ENCODE peak calls at places on chromosomes 5 and 9, in four cellular contexts. E is aorta, A is GM23248, Z is sigmoid colon. G is an unnamed sample.

GRCh38 chr9:1869843-1870242 is 145.3 kb upstream of the SMARCA2 start:
- DNase-seq in E (no peak), A (peak; percentile 18), Z (no peak), G (peak; percentile 71)

GRCh38 chr9:90065001-90065400 is 460.2 kb downstream of the GADD45G start:
- DNase-seq in E (no peak), A (no peak), Z (no peak), G (no peak)

GRCh38 chr9:97766092-97766491 is 69.0 kb upstream of the XPA start:
- DNase-seq in E (no peak), A (peak; percentile 78), Z (no peak), G (no peak)

GRCh38 chr9:3277200-3277599 is 248.6 kb downstream of the RFX3 start:
- DNase-seq in E (no peak), A (no peak), Z (no peak), G (peak; percentile 18)

GRCh38 chr9:3751125-3751758 is 225.4 kb upstream of the RFX3 start:
- DNase-seq in E (no peak), A (peak; percentile 65), Z (no peak), G (no peak)

GRCh38 chr9:96061293-96061987 is 185.9 kb downstream of the ERCC6L2 start:
- DNase-seq in E (peak; percentile 80), A (peak; percentile 49), Z (no peak), G (peak; percentile 82)

GRCh38 chr5:96752341-96753016 is 55.3 kb downstream of the ERAP1 start:
- DNase-seq in E (no peak), A (peak; percentile 68), Z (no peak), G (peak; percentile 83)

GRCh38 chr9:129177791-129178578 is at the start of gene IER5L:
- DNase-seq in E (peak; percentile 97), A (peak; percentile 97), Z (peak; percentile 99), G (peak; percentile 98)

GRCh38 chr9:129886226-129887174 is 51.2 kb downstream of the USP20 start:
- DNase-seq in E (peak; percentile 62), A (no peak), Z (no peak), G (no peak)

GRCh38 chr5:7585807-7586206 is 189.9 kb downstream of the ADCY2 start:
- DNase-seq in E (no peak), A (no peak), Z (no peak), G (no peak)

GRCh38 chr5:83490203-83490602 is 18.7 kb downstream of the VCAN start:
- DNase-seq in E (no peak), A (no peak), Z (no peak), G (no peak)

GRCh38 chr9:133103987-133104505 is 17.0 kb downstream of the RALGDS start:
- DNase-seq in E (no peak), A (no peak), Z (peak; percentile 57), G (no peak)

GRCh38 chr5:134226441-134227192 is 744 bp upstream of the PPP2CA start:
- DNase-seq in E (no peak), A (peak; percentile 42), Z (no peak), G (peak; percentile 19)

GRCh38 chr5:39605966-39606591 is 181.3 kb upstream of the DAB2 start:
- DNase-seq in E (no peak), A (peak; percentile 57), Z (no peak), G (no peak)

GRCh38 chr5:32506809-32507208 is 62.3 kb upstream of the ZFR start:
- DNase-seq in E (peak; percentile 71), A (peak; percentile 94), Z (peak; percentile 73), G (no peak)

GRCh38 chr5:142235050-142235797 is 89.6 kb downstream of the SPRY4 start:
- DNase-seq in E (no peak), A (peak; percentile 37), Z (no peak), G (peak; percentile 43)

GRCh38 chr5:53936481-53937352 is 373.7 kb downstream of the ARL15 start:
- DNase-seq in E (no peak), A (peak; percentile 13), Z (no peak), G (no peak)

GRCh38 chr5:20615888-20616563 is 628.0 kb upstream of the CDH18 start:
- DNase-seq in E (no peak), A (no peak), Z (no peak), G (no peak)

GRCh38 chr5:180115326-180116076 is 43.9 kb upstream of the RNF130 start:
- DNase-seq in E (no peak), A (no peak), Z (peak; percentile 40), G (no peak)

GRCh38 chr5:45062044-45062443 is 253.3 kb downstream of the MRPS30 start:
- DNase-seq in E (no peak), A (no peak), Z (no peak), G (no peak)

GRCh38 chr9:119963798-119964372 is 594.6 kb upstream of the BRINP1 start:
- DNase-seq in E (peak; percentile 59), A (peak; percentile 95), Z (no peak), G (peak; percentile 97)

GRCh38 chr5:68010740-68011139 is 204.8 kb upstream of the PIK3R1 start:
- DNase-seq in E (no peak), A (no peak), Z (no peak), G (no peak)

GRCh38 chr5:68457298-68457697 is 241.7 kb downstream of the PIK3R1 start:
- DNase-seq in E (no peak), A (no peak), Z (no peak), G (no peak)

GRCh38 chr9:129343697-129344375 is 165.8 kb upstream of the IER5L start:
- DNase-seq in E (peak; percentile 92), A (no peak), Z (peak; percentile 91), G (no peak)

GRCh38 chr5:14062178-14062577 is 81.0 kb upstream of the TRIO start:
- DNase-seq in E (no peak), A (peak; percentile 50), Z (no peak), G (peak; percentile 45)

GRCh38 chr5:125829349-125829748 is 593.9 kb upstream of the GRAMD2B start:
- DNase-seq in E (no peak), A (no peak), Z (no peak), G (no peak)

GRCh38 chr5:75668988-75669760 is 48.1 kb downstream of the POC5 start:
- DNase-seq in E (no peak), A (no peak), Z (no peak), G (peak; percentile 91)

GRCh38 chr5:117454716-117455212 is 880.1 kb upstream of the SEMA6A start:
- DNase-seq in E (no peak), A (peak; percentile 12), Z (no peak), G (peak; percentile 50)
- H3K4me3 ChIP-seq in E (no peak overlapping the region), A (no peak overlapping the region), Z (no peak overlapping the region), G (no peak overlapping the region)

GRCh38 chr5:98432378-98432777 is 341.1 kb upstream of the RGMB start:
- DNase-seq in E (no peak), A (no peak), Z (no peak), G (no peak)
- H3K4me3 ChIP-seq in E (no peak overlapping the region), A (no peak overlapping the region), Z (no peak overlapping the region), G (no peak overlapping the region)

GRCh38 chr9:18472435-18472834 is 1.5 kb upstream of the ADAMTSL1 start:
- DNase-seq in E (no peak), A (no peak), Z (no peak), G (no peak)

GRCh38 chr9:18472915-18473314 is 1.0 kb upstream of the ADAMTSL1 start:
- DNase-seq in E (no peak), A (peak; percentile 63), Z (no peak), G (peak; percentile 20)

GRCh38 chr9:18473551-18474279 is at the start of gene ADAMTSL1:
- DNase-seq in E (peak; percentile 50), A (peak; percentile 79), Z (peak; percentile 74), G (peak; percentile 76)

GRCh38 chr9:18477121-18477705 is 3.3 kb downstream of the ADAMTSL1 start:
- DNase-seq in E (no peak), A (peak; percentile 22), Z (no peak), G (no peak)

GRCh38 chr9:18474778-18475177 is 825 bp downstream of the ADAMTSL1 start:
- DNase-seq in E (no peak), A (peak; percentile 78), Z (no peak), G (no peak)
- H3K4me3 ChIP-seq in E (peak overlapping the region; percentile 69), A (peak overlapping the region; percentile 87), Z (no peak overlapping the region), G (peak overlapping the region; percentile 53)

GRCh38 chr5:139275536-139276297 is 17.8 kb upstream of the MATR3 start:
- DNase-seq in E (no peak), A (no peak), Z (no peak), G (no peak)
- H3K4me3 ChIP-seq in E (no peak overlapping the region), A (peak overlapping the region; percentile 23), Z (no peak overlapping the region), G (no peak overlapping the region)

DNA sequence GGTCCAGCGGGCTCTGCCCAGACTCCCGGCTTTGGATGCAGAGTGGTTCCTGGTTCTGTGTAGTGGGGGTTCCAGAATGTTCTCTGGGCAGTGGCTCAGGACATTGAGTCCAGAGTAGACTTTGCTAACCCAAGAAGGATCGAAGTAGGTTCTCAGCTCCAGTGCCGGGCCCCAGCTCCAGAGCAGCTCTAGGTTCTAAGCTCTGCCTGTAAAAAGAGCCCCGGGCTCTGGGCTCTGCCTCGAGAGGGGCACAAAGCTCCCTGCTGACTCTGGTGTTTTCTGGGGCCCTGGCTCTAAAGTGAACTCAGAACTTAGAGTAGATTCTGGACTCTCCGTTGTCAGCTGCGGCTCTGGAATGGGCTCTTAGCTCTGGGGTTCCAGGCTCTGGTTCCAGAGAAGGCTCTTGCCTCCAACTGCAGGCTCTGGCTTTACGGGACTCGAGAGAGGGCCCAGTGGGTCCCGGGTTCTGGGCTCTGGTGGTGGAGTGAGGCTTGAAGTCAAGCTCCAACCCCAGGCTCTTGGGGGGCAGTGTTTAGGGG is 414 bp downstream of the WDR38 start:
- DNase-seq in E (peak; percentile 35), A (no peak), Z (no peak), G (no peak)
- H3K4me3 ChIP-seq in E (no peak overlapping the region), A (peak overlapping the region; percentile 69), Z (peak overlapping the region; percentile 48), G (peak overlapping the region; percentile 51)

DNA sequence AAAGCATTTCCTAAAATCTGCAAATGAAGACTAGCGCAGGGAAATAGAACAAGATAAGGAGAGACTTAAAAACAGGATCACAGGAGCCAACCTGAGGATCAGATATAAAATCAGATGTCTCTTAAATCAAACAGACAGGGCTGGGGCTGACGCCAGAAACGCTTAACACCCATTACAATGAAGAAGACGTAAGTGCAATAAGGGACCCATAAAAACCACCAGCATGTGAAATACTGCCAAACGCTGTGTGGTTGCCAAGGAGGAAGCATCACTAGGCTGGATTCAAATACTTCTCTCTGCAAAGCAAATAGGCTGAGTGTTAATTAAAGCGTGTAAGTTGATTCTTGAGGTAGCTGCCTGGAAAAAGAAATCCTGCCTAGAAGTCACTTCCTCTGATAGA is 74.4 kb upstream of the ATP10B start:
- DNase-seq in E (no peak), A (no peak), Z (no peak), G (no peak)
- H3K4me3 ChIP-seq in E (no peak overlapping the region), A (no peak overlapping the region), Z (no peak overlapping the region), G (no peak overlapping the region)

GRCh38 chr9:138063033-138063432 is 185.5 kb downstream of the CACNA1B start:
- DNase-seq in E (no peak), A (no peak), Z (no peak), G (no peak)
- H3K4me3 ChIP-seq in E (no peak overlapping the region), A (no peak overlapping the region), Z (no peak overlapping the region), G (no peak overlapping the region)

GRCh38 chr9:21690561-21690960 is 111.9 kb upstream of the MTAP start:
- DNase-seq in E (no peak), A (peak; percentile 70), Z (no peak), G (no peak)
- H3K4me3 ChIP-seq in E (no peak overlapping the region), A (no peak overlapping the region), Z (no peak overlapping the region), G (no peak overlapping the region)